ENCODE peak calls at places on chromosome 10, in nine cellular contexts. H is fibroblast of lung, M is keratinocyte, N is fibroblast of the aortic adventitia, V is cardiac muscle cell, D is tibial artery, U is AG04449, Q is AG10803, A is ovary. I is an unnamed sample.

GRCh38 chr10:43200538-43201390 is 62.5 kb downstream of the CSGALNACT2 start:
- DNase-seq in H (no peak), M (no peak), N (no peak), V (no peak), D (no peak), U (no peak), Q (no peak), A (peak; percentile 10), I (no peak)

GRCh38 chr10:64515975-64516699 is 994.9 kb downstream of the REEP3 start:
- DNase-seq in H (no peak), M (no peak), N (no peak), V (no peak), D (peak; percentile 45), U (no peak), Q (no peak), A (no peak), I (no peak)

GRCh38 chr10:71990706-71991269 is 26.6 kb downstream of the CHST3 start:
- DNase-seq in H (no peak), M (no peak), N (no peak), V (no peak), D (no peak), U (no peak), Q (peak; percentile 56), A (no peak), I (no peak)

GRCh38 chr10:50286517-50286916 is 35.2 kb upstream of the ASAH2 start:
- DNase-seq in H (peak; percentile 82), M (no peak), N (peak; percentile 98), V (no peak), D (peak; percentile 41), U (peak; percentile 26), Q (peak; percentile 94), A (no peak), I (peak; percentile 63)

GRCh38 chr10:27188897-27189296 is 33.7 kb downstream of the MASTL start:
- DNase-seq in H (no peak), M (no peak), N (no peak), V (no peak), D (no peak), U (no peak), Q (no peak), A (no peak), I (no peak)

GRCh38 chr10:64726466-64726865 is 1205.3 kb downstream of the REEP3 start:
- DNase-seq in H (no peak), M (no peak), N (no peak), V (no peak), D (no peak), U (no peak), Q (no peak), A (no peak), I (no peak)

GRCh38 chr10:132963430-132963960 is 21.1 kb upstream of the CFAP46 start:
- DNase-seq in H (no peak), M (no peak), N (no peak), V (no peak), D (no peak), U (no peak), Q (no peak), A (no peak), I (no peak)

GRCh38 chr10:69730251-69731156 is 71.2 kb upstream of the COL13A1 start:
- DNase-seq in H (peak; percentile 96), M (no peak), N (peak; percentile 54), V (peak; percentile 40), D (no peak), U (no peak), Q (peak; percentile 43), A (peak; percentile 56), I (peak; percentile 41)

GRCh38 chr10:104300736-104301292 is 31.8 kb downstream of the GSTO2 start:
- DNase-seq in H (peak; percentile 97), M (no peak), N (peak; percentile 92), V (no peak), D (peak; percentile 84), U (peak; percentile 93), Q (peak; percentile 99), A (peak; percentile 66), I (peak; percentile 99)

GRCh38 chr10:92699518-92700272 is 9.9 kb downstream of the HHEX start:
- DNase-seq in H (peak; percentile 55), M (no peak), N (peak; percentile 30), V (peak; percentile 39), D (peak; percentile 35), U (no peak), Q (peak; percentile 42), A (no peak), I (no peak)
- H3K4me3 ChIP-seq in H (peak overlapping the region; percentile 5), M (peak overlapping the region; percentile 52), N (peak overlapping the region; percentile 46), V (peak overlapping the region; percentile 40), D (peak overlapping the region; percentile 43), U (peak overlapping the region; percentile 45), Q (peak overlapping the region; percentile 57), A (peak overlapping the region; percentile 18), I (peak overlapping the region; percentile 39)

DNA sequence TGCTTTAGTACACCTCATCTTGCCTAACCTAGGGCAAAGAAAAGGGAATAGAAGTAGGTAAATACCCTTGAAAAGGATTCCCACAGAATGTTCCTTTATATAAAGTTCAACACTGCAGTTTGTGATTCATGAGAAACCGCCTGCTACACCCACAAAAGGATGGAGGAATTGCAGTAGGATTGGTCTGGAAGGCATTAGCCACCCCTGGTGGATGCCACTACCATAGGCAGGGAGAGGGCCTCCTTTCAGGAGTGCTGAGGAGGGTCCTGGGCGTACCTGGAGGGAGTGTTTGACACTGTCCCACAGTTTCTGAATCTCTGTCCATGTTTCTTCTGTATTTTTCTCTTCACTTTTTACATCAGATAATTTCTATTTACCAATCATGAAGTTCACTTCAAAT is 221.8 kb upstream of the TMEM72 start:
- DNase-seq in H (no peak), M (no peak), N (peak; percentile 26), V (no peak), D (no peak), U (no peak), Q (peak; percentile 37), A (no peak), I (peak; percentile 31)
- TF ChIP-seq CTCF in H (peak; percentile 26), M (no peak), N (peak; percentile 55), V (peak; percentile 28), D (no peak), U (peak; percentile 54), Q (peak; percentile 63), A (no peak), I (peak; percentile 53)

DNA sequence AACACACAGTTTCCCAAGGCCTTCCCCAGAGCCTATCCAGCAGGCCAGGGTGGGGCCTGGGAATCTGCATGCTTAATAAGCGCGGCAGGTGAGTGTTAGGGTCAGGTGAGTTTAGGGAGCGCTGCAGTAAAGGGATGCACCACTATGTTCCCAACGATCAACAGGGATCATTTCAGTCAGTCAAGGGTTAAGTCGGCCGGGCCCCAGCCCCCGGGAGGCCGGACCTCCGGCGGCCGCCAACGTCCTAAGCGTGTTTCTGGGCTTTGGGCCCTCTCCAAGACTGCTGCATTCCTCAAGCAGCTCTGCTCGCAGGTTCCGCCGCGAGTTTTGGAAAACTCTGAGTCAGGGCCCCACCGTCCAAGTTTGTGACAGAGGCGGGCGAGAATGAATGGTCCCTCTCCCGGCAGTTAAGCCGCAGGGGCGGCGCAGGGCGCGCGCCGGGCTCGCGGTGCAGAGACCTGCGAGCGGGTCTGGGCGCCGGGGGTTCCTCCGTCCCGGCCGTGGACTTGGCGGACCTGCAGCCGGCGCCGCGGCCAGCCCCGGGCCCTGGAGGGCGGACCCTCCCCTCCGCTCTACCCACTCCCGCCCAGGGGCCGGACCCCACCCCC is 81.6 kb downstream of the ARHGAP22 start:
- DNase-seq in H (peak; percentile 97), M (no peak), N (peak; percentile 98), V (peak; percentile 62), D (no peak), U (peak; percentile 74), Q (peak; percentile 95), A (peak; percentile 84), I (peak; percentile 96)
- H3K4me3 ChIP-seq in H (peak overlapping the region; percentile 49), M (no peak overlapping the region), N (peak overlapping the region; percentile 60), V (peak overlapping the region; percentile 61), D (peak overlapping the region; percentile 48), U (peak overlapping the region; percentile 57), Q (peak overlapping the region; percentile 56), A (peak overlapping the region; percentile 41), I (peak overlapping the region; percentile 42)

GRCh38 chr10:124389613-124390361 is 28.9 kb downstream of the OAT start:
- DNase-seq in H (no peak), M (no peak), N (no peak), V (no peak), D (peak; percentile 13), U (no peak), Q (no peak), A (peak; percentile 47), I (no peak)
- TF ChIP-seq CTCF in H (peak; percentile 1), M (no peak), N (no peak), V (no peak), D (no peak), U (no peak), Q (no peak), A (no peak), I (no peak)

DNA sequence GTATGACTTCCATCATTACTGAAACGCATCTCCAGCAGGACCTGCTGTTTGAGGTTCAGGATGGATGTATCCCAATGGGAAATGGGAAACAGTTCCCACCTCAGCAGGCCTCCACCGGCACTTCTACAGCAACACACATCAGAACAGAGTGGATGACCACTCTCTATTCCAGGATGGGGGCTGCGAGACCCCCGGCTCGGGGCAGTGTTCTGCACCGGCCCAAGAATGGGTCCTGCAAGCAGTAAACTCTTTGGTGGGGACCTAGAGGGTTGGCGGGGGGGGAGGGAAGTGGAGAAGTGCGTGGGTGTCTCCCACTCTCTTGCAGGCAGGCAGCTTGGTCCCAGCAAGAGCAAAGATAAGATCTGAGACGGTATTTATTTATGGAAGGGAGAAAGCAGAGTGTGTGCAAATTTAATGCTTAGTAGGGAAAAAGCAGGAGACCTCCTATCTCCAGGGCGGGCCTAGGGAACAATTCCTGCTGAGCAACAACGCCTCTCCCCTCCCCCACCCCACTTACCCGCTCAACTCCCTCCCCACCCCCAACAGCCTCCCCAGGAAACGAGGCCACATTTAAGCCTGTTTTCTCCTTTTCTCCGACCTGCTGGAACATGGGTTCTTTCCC is 4.0 kb downstream of the SFMBT2 start:
- DNase-seq in H (peak; percentile 15), M (no peak), N (no peak), V (no peak), D (no peak), U (no peak), Q (no peak), A (peak; percentile 76), I (no peak)
- H3K4me3 ChIP-seq in H (no peak overlapping the region), M (no peak overlapping the region), N (no peak overlapping the region), V (peak overlapping the region; percentile 95), D (peak overlapping the region; percentile 55), U (no peak overlapping the region), Q (no peak overlapping the region), A (peak overlapping the region; percentile 57), I (no peak overlapping the region)

GRCh38 chr10:59718246-59718645 is 8.6 kb upstream of the SLC16A9 start:
- DNase-seq in H (no peak), M (no peak), N (no peak), V (no peak), D (no peak), U (no peak), Q (no peak), A (no peak), I (no peak)

GRCh38 chr10:59720377-59720776 is 10.7 kb upstream of the SLC16A9 start:
- DNase-seq in H (no peak), M (no peak), N (no peak), V (no peak), D (no peak), U (no peak), Q (no peak), A (no peak), I (no peak)

GRCh38 chr10:59724098-59724938 is 14.7 kb upstream of the SLC16A9 start:
- DNase-seq in H (no peak), M (no peak), N (no peak), V (no peak), D (no peak), U (no peak), Q (no peak), A (no peak), I (no peak)

GRCh38 chr10:59719374-59719773 is 9.7 kb upstream of the SLC16A9 start:
- DNase-seq in H (no peak), M (no peak), N (no peak), V (no peak), D (no peak), U (no peak), Q (no peak), A (no peak), I (no peak)
- TF ChIP-seq CTCF in H (no peak), M (no peak), N (peak; percentile 33), V (no peak), D (peak; percentile 13), U (no peak), Q (no peak), A (no peak), I (no peak)

I was measured in foreskin fibroblast.